ENCODE peak calls at places on chromosomes 11 and 22, in four cellular contexts. T is DND-41, M is tibial nerve, O is psoas muscle. Z is an unnamed sample.

GRCh38 chr11:70164705-70165104 is 38.4 kb upstream of the FADD start:
- DNase-seq in M (no peak), T (no peak), O (no peak), Z (no peak)

GRCh38 chr11:11979487-11980117 is 28.8 kb downstream of the DKK3 start:
- DNase-seq in O (peak; percentile 57), M (no peak), T (no peak), Z (no peak)

GRCh38 chr11:12196335-12196734 is 85.9 kb downstream of the MICAL2 start:
- DNase-seq in T (peak; percentile 68), M (no peak), O (no peak), Z (peak; percentile 51)

GRCh38 chr11:24592342-24592741 is 95.5 kb downstream of the LUZP2 start:
- DNase-seq in T (no peak), M (no peak), O (no peak), Z (no peak)

GRCh38 chr11:17263803-17264202 is 12.7 kb upstream of the NUCB2 start:
- DNase-seq in O (no peak), T (no peak), M (no peak), Z (no peak)

GRCh38 chr11:96084610-96085348 is 160.9 kb upstream of the MTMR2 start:
- DNase-seq in O (no peak), M (no peak), T (no peak), Z (no peak)

GRCh38 chr11:128697645-128698174 is 3.8 kb downstream of the FLI1 start:
- DNase-seq in M (no peak), T (no peak), O (no peak), Z (no peak)

GRCh38 chr11:14971865-14972580 is at the start of gene CALCA:
- DNase-seq in T (no peak), O (no peak), M (no peak), Z (no peak)

GRCh38 chr22:38953577-38954413 is 3.6 kb upstream of the APOBEC3A start:
- DNase-seq in T (no peak), O (no peak), M (no peak), Z (no peak)

GRCh38 chr11:59857444-59858434 is 8.5 kb downstream of the TCN1 start:
- DNase-seq in T (peak; percentile 34), O (no peak), M (no peak), Z (peak; percentile 32)

GRCh38 chr22:33803371-33803770 is 116.9 kb downstream of the LARGE1 start:
- DNase-seq in O (no peak), M (no peak), T (no peak), Z (no peak)

GRCh38 chr11:8102296-8102915 is 21.4 kb downstream of the TUB start:
- DNase-seq in M (no peak), T (no peak), O (no peak), Z (no peak)

GRCh38 chr22:24232124-24232523 is 12.8 kb downstream of the GGT5 start:
- DNase-seq in T (no peak), M (no peak), O (no peak), Z (no peak)

GRCh38 chr11:61095022-61095421 is 7.3 kb upstream of the CD5 start:
- DNase-seq in T (no peak), O (no peak), M (no peak), Z (no peak)

GRCh38 chr22:37431366-37431765 is 4.1 kb upstream of the ELFN2 start:
- DNase-seq in M (no peak), O (no peak), T (no peak), Z (no peak)

GRCh38 chr11:76567261-76567660 is 103.3 kb downstream of the LRRC32 start:
- DNase-seq in M (no peak), T (no peak), O (no peak), Z (no peak)

GRCh38 chr22:36026741-36027140 is 1.9 kb downstream of the RBFOX2 start:
- DNase-seq in M (no peak), T (no peak), O (no peak), Z (no peak)
- H3K4me3 ChIP-seq in M (no peak overlapping the region), T (no peak overlapping the region), O (peak overlapping the region; percentile 87), Z (no peak overlapping the region)

GRCh38 chr11:32434116-32434386 is 1.3 kb downstream of the WT1 start:
- DNase-seq in M (no peak), O (no peak), T (no peak), Z (no peak)

GRCh38 chr11:32435152-32435480 is 223 bp downstream of the WT1 start:
- DNase-seq in T (no peak), O (no peak), M (no peak), Z (no peak)

GRCh38 chr11:32433249-32434115 is 1.9 kb downstream of the WT1 start:
- DNase-seq in M (no peak), O (no peak), T (no peak), Z (no peak)

GRCh38 chr11:32435511-32435946 is at the start of gene WT1:
- DNase-seq in T (no peak), M (no peak), O (no peak), Z (no peak)

DNA sequence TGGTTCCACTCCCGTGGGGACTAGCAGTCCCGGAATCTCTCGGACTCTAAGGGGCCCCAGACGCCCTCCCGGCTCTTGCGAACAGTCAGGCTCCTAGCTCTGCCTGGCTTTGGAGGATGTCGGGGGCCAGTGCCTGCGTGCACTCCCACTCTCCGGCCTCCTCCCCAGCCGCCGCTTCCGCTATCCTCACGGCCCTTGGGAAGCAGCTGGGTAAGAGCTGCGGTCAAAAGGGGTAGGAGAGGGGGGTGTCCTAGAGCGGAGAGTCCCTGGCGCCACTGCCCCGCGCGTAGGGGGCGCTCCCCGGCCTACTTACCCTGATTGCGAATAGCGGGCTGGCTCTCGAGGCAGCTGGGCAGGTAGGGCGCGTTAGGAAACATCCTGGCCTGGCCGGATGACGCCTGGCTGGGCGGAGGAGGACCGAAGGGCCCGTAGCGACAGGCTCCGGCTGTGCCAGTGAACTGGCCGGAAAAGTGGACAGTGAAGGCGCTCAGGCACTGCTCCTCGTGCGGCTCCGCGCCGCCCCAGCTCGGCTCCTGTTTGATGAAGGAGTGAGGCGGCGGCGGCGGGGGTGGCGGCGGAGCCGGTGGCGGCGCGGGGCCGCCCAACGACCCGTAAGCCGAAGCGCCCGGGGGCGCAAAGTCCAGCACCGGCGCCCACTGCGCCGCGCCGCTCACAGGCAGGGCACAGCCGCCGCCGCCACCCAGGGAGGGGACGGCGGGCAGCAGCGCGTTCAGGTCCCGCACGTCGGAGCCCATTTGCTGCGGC is 770 bp downstream of the WT1 start:
- DNase-seq in O (no peak), T (no peak), M (no peak), Z (no peak)
- H3K4me3 ChIP-seq in O (peak overlapping the region; percentile 39), T (no peak overlapping the region), M (no peak overlapping the region), Z (no peak overlapping the region)

DNA sequence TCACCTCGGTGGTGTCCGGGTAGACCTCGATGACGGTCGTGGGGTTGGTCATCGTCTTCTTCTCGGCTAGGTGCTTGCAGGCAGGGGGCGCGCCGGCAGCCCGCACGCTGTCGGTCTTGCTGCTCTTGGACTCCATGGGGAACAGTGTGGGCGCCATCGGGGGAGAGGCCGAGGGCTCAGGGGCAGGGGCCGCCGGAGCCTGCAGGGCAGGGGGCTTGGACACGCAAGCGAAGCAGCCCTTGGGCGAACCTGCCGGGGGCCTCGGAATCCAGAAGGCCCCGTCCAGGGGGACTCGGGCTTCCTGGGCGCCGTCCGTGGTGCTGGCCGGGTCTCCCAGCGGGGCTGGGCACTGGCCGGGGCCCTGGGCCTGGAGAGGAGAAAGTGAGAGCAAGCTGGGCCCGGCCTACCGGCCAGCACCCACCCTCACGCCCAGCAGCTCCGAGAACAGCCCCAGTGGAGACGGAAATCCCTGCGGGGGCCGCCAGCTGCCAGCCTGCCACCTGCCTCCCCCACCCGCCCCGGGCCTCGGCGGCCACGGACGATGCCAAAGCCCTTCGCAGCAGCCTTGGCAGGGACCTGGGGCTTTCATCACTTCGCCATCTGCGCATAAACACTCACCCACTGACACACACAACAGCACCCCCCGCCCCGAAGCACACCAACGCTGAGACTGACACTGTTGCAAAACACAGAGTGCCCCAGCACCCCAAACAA is 2.5 kb downstream of the IFITM10 start:
- DNase-seq in T (no peak), O (peak; percentile 87), M (no peak), Z (no peak)
- H3K4me3 ChIP-seq in T (no peak overlapping the region), O (peak overlapping the region; percentile 67), M (peak overlapping the region; percentile 23), Z (no peak overlapping the region)

DNA sequence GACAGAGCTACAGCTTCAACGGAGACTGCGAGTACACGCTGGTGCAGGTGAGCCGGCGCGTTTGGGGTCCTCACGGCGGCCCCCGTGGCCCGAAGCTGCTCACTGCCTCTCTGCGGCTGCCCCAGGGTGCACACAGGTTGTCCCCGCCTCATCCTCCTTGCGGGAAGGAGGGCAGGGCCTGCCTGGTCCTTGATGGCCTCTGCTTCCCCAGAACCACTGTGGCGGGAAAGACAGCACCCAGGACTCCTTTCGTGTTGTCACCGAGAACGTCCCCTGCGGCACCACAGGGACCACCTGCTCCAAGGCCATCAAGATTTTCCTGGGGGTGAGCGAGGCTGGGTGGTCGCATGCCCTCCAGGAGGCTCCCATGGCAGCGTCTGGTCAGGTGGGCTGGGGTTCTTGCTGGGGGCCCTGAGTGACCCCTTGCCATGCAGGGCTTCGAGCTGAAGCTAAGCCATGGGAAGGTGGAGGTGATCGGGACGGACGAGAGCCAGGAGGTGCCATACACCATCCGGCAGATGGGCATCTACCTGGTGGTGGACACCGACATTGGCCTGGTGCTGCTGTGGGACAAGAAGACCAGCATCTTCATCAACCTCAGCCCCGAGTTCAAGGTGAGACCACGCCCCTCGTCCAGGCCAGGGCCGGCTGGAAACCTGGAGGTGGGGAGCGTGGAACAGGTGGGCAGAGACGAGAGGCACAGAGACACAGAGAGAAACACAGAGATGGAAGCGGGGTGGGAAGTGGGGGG is 19.4 kb downstream of the MUC5AC start:
- DNase-seq in T (no peak), M (no peak), O (peak; percentile 34), Z (no peak)
- H3K4me3 ChIP-seq in T (no peak overlapping the region), M (no peak overlapping the region), O (no peak overlapping the region), Z (no peak overlapping the region)

GRCh38 chr11:65545853-65546216 is 12.3 kb downstream of the LTBP3 start:
- DNase-seq in T (no peak), O (no peak), M (no peak), Z (no peak)
- H3K4me3 ChIP-seq in T (peak overlapping the region; percentile 52), O (no peak overlapping the region), M (no peak overlapping the region), Z (peak overlapping the region; percentile 40)

GRCh38 chr22:46064966-46065666 is 85.2 kb upstream of the PPARA start:
- DNase-seq in O (peak; percentile 40), M (peak; percentile 13), T (no peak), Z (no peak)

GRCh38 chr22:46062971-46063631 is 86.1 kb upstream of the WNT7B start:
- DNase-seq in O (peak; percentile 73), T (no peak), M (peak; percentile 11), Z (no peak)

GRCh38 chr22:46063861-46064235 is 86.5 kb upstream of the PPARA start:
- DNase-seq in M (peak; percentile 27), T (no peak), O (peak; percentile 59), Z (no peak)

GRCh38 chr22:46065733-46066454 is 84.4 kb upstream of the PPARA start:
- DNase-seq in T (no peak), O (no peak), M (no peak), Z (no peak)

DNA sequence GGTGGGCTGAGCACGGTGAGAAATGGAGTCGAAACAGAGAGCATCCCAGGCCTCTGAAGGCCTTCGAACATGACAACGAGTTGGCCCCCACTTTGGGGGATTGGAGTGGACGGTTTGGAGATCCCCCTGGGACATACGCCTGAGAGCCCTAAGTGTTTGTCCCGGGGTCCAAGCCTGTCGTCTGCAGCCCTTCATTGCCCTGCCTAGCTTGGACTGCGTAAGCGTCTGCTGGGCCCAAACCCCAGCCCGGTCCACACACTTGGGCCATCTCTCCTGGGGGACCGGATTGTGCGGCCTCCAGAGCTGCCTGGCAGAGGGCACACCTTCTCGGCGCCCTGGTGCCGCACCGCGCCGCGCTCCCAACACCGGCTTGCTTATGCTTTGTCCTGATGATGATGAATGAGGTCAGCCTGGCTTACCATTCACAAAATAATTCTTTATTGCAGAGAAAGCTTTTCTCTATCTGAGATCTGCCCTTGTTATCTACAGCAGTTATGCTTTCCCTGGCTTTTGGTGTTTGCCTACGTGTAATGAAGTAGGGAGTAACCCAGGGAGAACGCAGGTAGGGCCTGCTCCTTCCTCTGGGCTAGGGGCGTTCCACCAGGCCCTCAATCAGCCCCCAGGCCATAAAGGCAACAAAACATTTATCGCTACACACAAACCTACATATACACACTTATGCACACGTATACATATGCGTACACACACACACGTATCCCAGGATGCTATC is 85.9 kb upstream of the PPARA start:
- DNase-seq in M (peak; percentile 12), O (peak; percentile 57), T (no peak), Z (no peak)
- H3K4me3 ChIP-seq in M (peak overlapping the region; percentile 13), O (peak overlapping the region; percentile 88), T (no peak overlapping the region), Z (no peak overlapping the region)

Z was measured in Jurkat, Clone E6-1.